ENCODE peak calls at places on chromosome 20, in seven cellular contexts. One of them, this sample, is unnamed.

GRCh38 chr20:58209652-58210397 is 18.6 kb downstream of the ANKRD60 start:
- DNase-seq in trophoblast cell: peak; percentile 89
- DNase-seq in mesendoderm: peak; percentile 69
- DNase-seq in H9: peak; percentile 83
- DNase-seq in neuronal stem cell: peak; percentile 76
- DNase-seq in mesenchymal stem cell: peak; percentile 65
- DNase-seq in IMR-90: peak; percentile 65
- DNase-seq in this sample: no peak

GRCh38 chr20:62066339-62066982 is 780 bp upstream of the TAF4 start:
- DNase-seq in IMR-90: no peak
- DNase-seq in mesenchymal stem cell: peak; percentile 48
- DNase-seq in mesendoderm: peak; percentile 87
- DNase-seq in H9: peak; percentile 73
- DNase-seq in neuronal stem cell: peak; percentile 71
- DNase-seq in trophoblast cell: peak; percentile 74
- DNase-seq in this sample: peak; percentile 38

GRCh38 chr20:37231970-37232620 is 29.5 kb downstream of the GHRH start:
- DNase-seq in neuronal stem cell: no peak
- DNase-seq in trophoblast cell: no peak
- DNase-seq in mesendoderm: no peak
- DNase-seq in mesenchymal stem cell: no peak
- DNase-seq in IMR-90: no peak
- DNase-seq in H9: no peak
- DNase-seq in this sample: no peak

GRCh38 chr20:62203378-62204030 is 16.6 kb downstream of the HRH3 start:
- DNase-seq in H9: no peak
- DNase-seq in trophoblast cell: no peak
- DNase-seq in mesendoderm: no peak
- DNase-seq in neuronal stem cell: no peak
- DNase-seq in mesenchymal stem cell: no peak
- DNase-seq in IMR-90: no peak
- DNase-seq in this sample: no peak

GRCh38 chr20:6838181-6838826 is 70.8 kb downstream of the BMP2 start:
- DNase-seq in trophoblast cell: no peak
- DNase-seq in IMR-90: no peak
- DNase-seq in H9: no peak
- DNase-seq in mesenchymal stem cell: no peak
- DNase-seq in mesendoderm: no peak
- DNase-seq in neuronal stem cell: no peak
- DNase-seq in this sample: no peak

GRCh38 chr20:37311710-37312355 is 22.4 kb downstream of the MANBAL start:
- DNase-seq in trophoblast cell: no peak
- DNase-seq in IMR-90: peak; percentile 53
- DNase-seq in mesenchymal stem cell: peak; percentile 52
- DNase-seq in H9: no peak
- DNase-seq in neuronal stem cell: no peak
- DNase-seq in mesendoderm: no peak
- DNase-seq in this sample: no peak

GRCh38 chr20:9442858-9443257 is 71.5 kb upstream of the LAMP5 start:
- DNase-seq in IMR-90: peak; percentile 56
- DNase-seq in neuronal stem cell: no peak
- DNase-seq in mesendoderm: peak; percentile 41
- DNase-seq in trophoblast cell: no peak
- DNase-seq in H9: no peak
- DNase-seq in mesenchymal stem cell: peak; percentile 5
- DNase-seq in this sample: no peak

GRCh38 chr20:49878977-49879376 is 36.4 kb downstream of the SPATA2 start:
- DNase-seq in neuronal stem cell: no peak
- DNase-seq in H9: no peak
- DNase-seq in mesenchymal stem cell: no peak
- DNase-seq in mesendoderm: no peak
- DNase-seq in IMR-90: no peak
- DNase-seq in trophoblast cell: no peak
- DNase-seq in this sample: no peak

GRCh38 chr20:50746138-50746940 is 15.0 kb downstream of the PARD6B start:
- DNase-seq in H9: no peak
- DNase-seq in IMR-90: no peak
- DNase-seq in mesendoderm: no peak
- DNase-seq in neuronal stem cell: no peak
- DNase-seq in mesenchymal stem cell: no peak
- DNase-seq in trophoblast cell: no peak
- DNase-seq in this sample: no peak

GRCh38 chr20:56616704-56617103 is 12.4 kb upstream of the TFAP2C start:
- DNase-seq in IMR-90: no peak
- DNase-seq in neuronal stem cell: no peak
- DNase-seq in trophoblast cell: no peak
- DNase-seq in mesendoderm: no peak
- DNase-seq in H9: no peak
- DNase-seq in mesenchymal stem cell: no peak
- DNase-seq in this sample: no peak

GRCh38 chr20:1881240-1881835 is 13.9 kb upstream of the SIRPA start:
- DNase-seq in mesendoderm: no peak
- DNase-seq in IMR-90: no peak
- DNase-seq in trophoblast cell: no peak
- DNase-seq in neuronal stem cell: no peak
- DNase-seq in mesenchymal stem cell: no peak
- DNase-seq in H9: no peak
- DNase-seq in this sample: no peak

GRCh38 chr20:61754976-61755778 is 310.5 kb downstream of the TAF4 start:
- DNase-seq in H9: no peak
- DNase-seq in neuronal stem cell: no peak
- DNase-seq in mesendoderm: no peak
- DNase-seq in trophoblast cell: no peak
- DNase-seq in mesenchymal stem cell: peak; percentile 4
- DNase-seq in IMR-90: no peak
- DNase-seq in this sample: no peak

GRCh38 chr20:53763707-53764415 is 170.2 kb upstream of the ZNF217 start:
- DNase-seq in trophoblast cell: no peak
- DNase-seq in mesenchymal stem cell: peak; percentile 82
- DNase-seq in mesendoderm: peak; percentile 79
- DNase-seq in IMR-90: peak; percentile 58
- DNase-seq in neuronal stem cell: no peak
- DNase-seq in H9: peak; percentile 71
- DNase-seq in this sample: peak; percentile 54

GRCh38 chr20:52076164-52076563 is 115.4 kb downstream of the ZFP64 start:
- DNase-seq in neuronal stem cell: no peak
- DNase-seq in trophoblast cell: no peak
- DNase-seq in H9: no peak
- DNase-seq in mesenchymal stem cell: no peak
- DNase-seq in IMR-90: peak; percentile 7
- DNase-seq in mesendoderm: no peak
- DNase-seq in this sample: no peak

GRCh38 chr20:1657556-1658334 is at the start of gene SIRPG:
- DNase-seq in H9: no peak
- DNase-seq in IMR-90: no peak
- DNase-seq in trophoblast cell: no peak
- DNase-seq in mesendoderm: no peak
- DNase-seq in neuronal stem cell: no peak
- DNase-seq in mesenchymal stem cell: no peak
- DNase-seq in this sample: no peak

GRCh38 chr20:20083796-20084195 is 31.5 kb downstream of the CFAP61 start:
- DNase-seq in H9: no peak
- DNase-seq in mesenchymal stem cell: peak; percentile 43
- DNase-seq in trophoblast cell: peak; percentile 62
- DNase-seq in neuronal stem cell: peak; percentile 21
- DNase-seq in IMR-90: peak; percentile 20
- DNase-seq in mesendoderm: peak; percentile 54
- DNase-seq in this sample: no peak

GRCh38 chr20:55456316-55456940 is 548.9 kb downstream of the CBLN4 start:
- DNase-seq in IMR-90: no peak
- DNase-seq in mesenchymal stem cell: no peak
- DNase-seq in mesendoderm: no peak
- DNase-seq in trophoblast cell: no peak
- DNase-seq in H9: no peak
- DNase-seq in neuronal stem cell: no peak
- DNase-seq in this sample: no peak

GRCh38 chr20:17654649-17655285 is 27.3 kb downstream of the RRBP1 start:
- DNase-seq in H9: peak; percentile 65
- DNase-seq in mesenchymal stem cell: peak; percentile 62
- DNase-seq in trophoblast cell: peak; percentile 73
- DNase-seq in mesendoderm: peak; percentile 89
- DNase-seq in IMR-90: peak; percentile 52
- DNase-seq in neuronal stem cell: peak; percentile 49
- DNase-seq in this sample: no peak

GRCh38 chr20:33299111-33299603 is 16.1 kb downstream of the BPIFB1 start:
- DNase-seq in IMR-90: peak; percentile 23
- DNase-seq in mesendoderm: peak; percentile 80
- DNase-seq in H9: peak; percentile 92
- DNase-seq in neuronal stem cell: peak; percentile 70
- DNase-seq in trophoblast cell: peak; percentile 79
- DNase-seq in mesenchymal stem cell: peak; percentile 42
- DNase-seq in this sample: peak; percentile 98

GRCh38 chr20:50527068-50527605 is 17.0 kb downstream of the PTPN1 start:
- DNase-seq in neuronal stem cell: no peak
- DNase-seq in trophoblast cell: no peak
- DNase-seq in H9: no peak
- DNase-seq in mesenchymal stem cell: no peak
- DNase-seq in mesendoderm: no peak
- DNase-seq in IMR-90: peak; percentile 31
- DNase-seq in this sample: no peak

GRCh38 chr20:33663161-33664084 is 1.3 kb downstream of the C20orf144 start:
- DNase-seq in IMR-90: peak; percentile 60
- DNase-seq in trophoblast cell: peak; percentile 84
- DNase-seq in mesenchymal stem cell: peak; percentile 73
- DNase-seq in mesendoderm: peak; percentile 81
- DNase-seq in H9: peak; percentile 84
- DNase-seq in neuronal stem cell: peak; percentile 69
- DNase-seq in this sample: no peak

GRCh38 chr20:24756292-24757025 is 192.6 kb upstream of the CST7 start:
- DNase-seq in neuronal stem cell: no peak
- DNase-seq in IMR-90: no peak
- DNase-seq in H9: peak; percentile 10
- DNase-seq in trophoblast cell: no peak
- DNase-seq in mesendoderm: no peak
- DNase-seq in mesenchymal stem cell: no peak
- DNase-seq in this sample: no peak
- H3K18ac ChIP-seq in neuronal stem cell: no peak overlapping the region
- H3K18ac ChIP-seq in IMR-90: no peak overlapping the region
- H3K18ac ChIP-seq in H9: no peak overlapping the region
- H3K18ac ChIP-seq in trophoblast cell: no peak overlapping the region
- H3K18ac ChIP-seq in mesendoderm: no peak overlapping the region
- H3K18ac ChIP-seq in mesenchymal stem cell: no peak overlapping the region
- H3K18ac ChIP-seq in this sample: no peak overlapping the region

DNA sequence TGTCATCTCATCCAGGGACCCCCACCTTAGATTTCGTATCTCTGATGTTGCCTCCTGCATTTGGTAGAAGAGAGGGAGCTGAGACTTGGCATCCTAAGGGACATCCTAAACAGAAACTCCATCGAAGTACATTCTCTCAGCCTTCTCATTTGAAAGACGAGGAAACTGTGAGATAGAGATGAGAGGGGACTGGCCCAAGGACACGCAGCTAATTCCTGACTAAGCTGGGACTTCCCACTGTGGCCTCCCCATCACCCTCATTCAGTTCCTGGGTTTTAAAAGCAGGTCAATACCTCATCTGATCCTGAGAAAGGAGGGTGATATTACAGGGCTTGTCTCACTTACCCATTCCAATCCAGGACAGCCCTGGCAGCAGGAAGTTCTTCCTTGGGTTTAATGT is 855 bp upstream of the WFDC5 start:
- DNase-seq in mesenchymal stem cell: no peak
- DNase-seq in IMR-90: no peak
- DNase-seq in neuronal stem cell: no peak
- DNase-seq in mesendoderm: no peak
- DNase-seq in H9: no peak
- DNase-seq in trophoblast cell: no peak
- DNase-seq in this sample: no peak
- H3K4me1 ChIP-seq in mesenchymal stem cell: peaks cover 2% of the 10 kb centered on the region
- H3K4me1 ChIP-seq in IMR-90: no peaks in the 10 kb centered on the region
- H3K4me1 ChIP-seq in neuronal stem cell: peaks cover 1% of the 10 kb centered on the region
- H3K4me1 ChIP-seq in mesendoderm: no peaks in the 10 kb centered on the region
- H3K4me1 ChIP-seq in H9: no peaks in the 10 kb centered on the region
- H3K4me1 ChIP-seq in trophoblast cell: no peaks in the 10 kb centered on the region
- H3K4me1 ChIP-seq in this sample: peaks cover 3% of the 10 kb centered on the region

DNA sequence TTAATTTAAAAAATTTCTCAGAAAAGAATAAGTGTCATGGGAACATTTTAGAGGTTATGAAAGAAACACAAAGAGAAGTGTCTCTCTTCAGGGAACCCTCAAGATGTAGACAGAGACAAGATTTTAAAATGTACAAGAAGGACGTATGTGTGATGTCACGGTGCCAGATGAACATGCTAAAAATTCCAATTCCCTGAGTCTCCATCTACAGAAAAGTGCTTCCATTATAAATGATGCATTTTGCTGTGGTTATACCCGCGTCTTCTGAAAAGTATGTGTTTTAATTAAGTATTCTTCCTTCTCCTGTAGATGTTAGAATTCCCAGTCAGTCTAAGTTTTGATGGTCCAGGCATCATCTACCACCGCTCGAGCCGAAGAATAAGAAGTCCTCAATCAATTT is 489.1 kb downstream of the PREX1 start:
- DNase-seq in H9: no peak
- DNase-seq in mesenchymal stem cell: peak; percentile 49
- DNase-seq in IMR-90: peak; percentile 73
- DNase-seq in trophoblast cell: peak; percentile 46
- DNase-seq in mesendoderm: no peak
- DNase-seq in neuronal stem cell: no peak
- DNase-seq in this sample: no peak
- H3K18ac ChIP-seq in H9: no peak overlapping the region
- H3K18ac ChIP-seq in mesenchymal stem cell: no peak overlapping the region
- H3K18ac ChIP-seq in IMR-90: no peak overlapping the region
- H3K18ac ChIP-seq in trophoblast cell: no peak overlapping the region
- H3K18ac ChIP-seq in mesendoderm: no peak overlapping the region
- H3K18ac ChIP-seq in neuronal stem cell: no peak overlapping the region
- H3K18ac ChIP-seq in this sample: no peak overlapping the region

GRCh38 chr20:63236116-63236837 is 572 bp downstream of the BIRC7 start:
- DNase-seq in H9: no peak
- DNase-seq in neuronal stem cell: no peak
- DNase-seq in IMR-90: no peak
- DNase-seq in trophoblast cell: no peak
- DNase-seq in mesendoderm: no peak
- DNase-seq in mesenchymal stem cell: no peak
- DNase-seq in this sample: no peak
- H3K4me1 ChIP-seq in H9: peaks cover 2% of the 10 kb centered on the region
- H3K4me1 ChIP-seq in neuronal stem cell: peaks cover 11% of the 10 kb centered on the region
- H3K4me1 ChIP-seq in IMR-90: peaks cover 15% of the 10 kb centered on the region
- H3K4me1 ChIP-seq in trophoblast cell: peaks cover 48% of the 10 kb centered on the region
- H3K4me1 ChIP-seq in mesendoderm: no peaks in the 10 kb centered on the region
- H3K4me1 ChIP-seq in mesenchymal stem cell: peaks cover 62% of the 10 kb centered on the region
- H3K4me1 ChIP-seq in this sample: peaks cover 19% of the 10 kb centered on the region

GRCh38 chr20:45782890-45783289 is 8.8 kb downstream of the WFDC3 start:
- DNase-seq in mesendoderm: no peak
- DNase-seq in H9: no peak
- DNase-seq in neuronal stem cell: no peak
- DNase-seq in mesenchymal stem cell: peak; percentile 19
- DNase-seq in IMR-90: peak; percentile 18
- DNase-seq in trophoblast cell: no peak
- DNase-seq in this sample: no peak

GRCh38 chr20:45781391-45781931 is 10.2 kb downstream of the WFDC3 start:
- DNase-seq in neuronal stem cell: no peak
- DNase-seq in H9: no peak
- DNase-seq in mesendoderm: no peak
- DNase-seq in mesenchymal stem cell: peak; percentile 94
- DNase-seq in trophoblast cell: peak; percentile 56
- DNase-seq in IMR-90: peak; percentile 95
- DNase-seq in this sample: no peak

GRCh38 chr20:45780159-45780558 is 11.5 kb downstream of the WFDC3 start:
- DNase-seq in neuronal stem cell: no peak
- DNase-seq in mesenchymal stem cell: no peak
- DNase-seq in trophoblast cell: peak; percentile 32
- DNase-seq in H9: no peak
- DNase-seq in IMR-90: no peak
- DNase-seq in mesendoderm: no peak
- DNase-seq in this sample: no peak

GRCh38 chr20:45776931-45777330 is 14.8 kb downstream of the WFDC3 start:
- DNase-seq in trophoblast cell: no peak
- DNase-seq in H9: no peak
- DNase-seq in mesendoderm: no peak
- DNase-seq in IMR-90: no peak
- DNase-seq in mesenchymal stem cell: no peak
- DNase-seq in neuronal stem cell: no peak
- DNase-seq in this sample: no peak

GRCh38 chr20:45779011-45779915 is 12.4 kb downstream of the WFDC3 start:
- DNase-seq in mesendoderm: no peak
- DNase-seq in IMR-90: peak; percentile 100
- DNase-seq in mesenchymal stem cell: peak; percentile 98
- DNase-seq in neuronal stem cell: no peak
- DNase-seq in trophoblast cell: peak; percentile 95
- DNase-seq in H9: no peak
- DNase-seq in this sample: no peak
- H3K18ac ChIP-seq in mesendoderm: no peak overlapping the region
- H3K18ac ChIP-seq in IMR-90: peak overlapping the region; percentile 100
- H3K18ac ChIP-seq in mesenchymal stem cell: peak overlapping the region; percentile 95
- H3K18ac ChIP-seq in neuronal stem cell: no peak overlapping the region
- H3K18ac ChIP-seq in trophoblast cell: no peak overlapping the region
- H3K18ac ChIP-seq in H9: no peak overlapping the region
- H3K18ac ChIP-seq in this sample: no peak overlapping the region